ENCODE peak calls at places on chromosomes 13 and 19, in four cellular contexts. W is BE2C, Q is osteocyte, D is brain microvascular endothelial cell. N is an unnamed sample.

GRCh38 chr19:55173717-55174409 is 6.2 kb downstream of the SYT5 start:
- DNase-seq in W (peak), D (peak), Q (no peak), N (no peak)

GRCh38 chr13:66794340-66795031 is 435.6 kb downstream of the PCDH9 start:
- DNase-seq in D (no peak), W (no peak), Q (no peak), N (no peak)

GRCh38 chr13:43908156-43909126 is 28.7 kb downstream of the LACC1 start:
- DNase-seq in Q (no peak), W (no peak), D (peak), N (no peak)

GRCh38 chr13:43269037-43269476 is 245.7 kb downstream of the DNAJC15 start:
- DNase-seq in Q (no peak), W (no peak), D (peak), N (no peak)

GRCh38 chr19:28468701-28469459 is 744.1 kb downstream of the UQCRFS1 start:
- DNase-seq in W (no peak), Q (no peak), D (peak), N (no peak)

GRCh38 chr13:39875111-39875510 is 219.6 kb downstream of the COG6 start:
- DNase-seq in W (no peak), Q (no peak), D (no peak), N (no peak)

GRCh38 chr19:17616961-17617806 is 61.7 kb downstream of the COLGALT1 start:
- DNase-seq in Q (no peak), D (peak), W (peak), N (no peak)

GRCh38 chr13:112838038-112838965 is 130.7 kb upstream of the MCF2L start:
- DNase-seq in D (no peak), W (no peak), Q (no peak), N (no peak)

GRCh38 chr19:3407556-3408516 is 41.5 kb downstream of the NFIC start:
- DNase-seq in D (peak), W (no peak), Q (no peak), N (no peak)

GRCh38 chr19:46926201-46927071 is 65.6 kb downstream of the ARHGAP35 start:
- DNase-seq in Q (no peak), W (no peak), D (no peak), N (no peak)

GRCh38 chr19:10644351-10645007 is 9.7 kb upstream of the ILF3 start:
- DNase-seq in D (peak), Q (peak), W (peak), N (peak)

GRCh38 chr19:17855333-17856152 is 4.2 kb upstream of the RPL18A start:
- DNase-seq in W (peak), Q (peak), D (peak), N (peak)

GRCh38 chr13:98416408-98416807 is 160.5 kb downstream of the STK24 start:
- DNase-seq in Q (no peak), W (no peak), D (no peak), N (no peak)

GRCh38 chr19:38718747-38719543 is 25.3 kb downstream of the CAPN12 start:
- DNase-seq in Q (peak), D (peak), W (peak), N (no peak)

GRCh38 chr13:90412980-90413379 is 934.5 kb upstream of the MIR17HG start:
- DNase-seq in D (no peak), Q (no peak), W (no peak), N (no peak)

GRCh38 chr19:31118292-31118925 is 230.8 kb downstream of the TSHZ3 start:
- DNase-seq in D (no peak), Q (no peak), W (no peak), N (no peak)

GRCh38 chr19:4063369-4064072 is 3.2 kb downstream of the ZBTB7A start:
- DNase-seq in D (no peak), Q (no peak), W (no peak), N (no peak)

GRCh38 chr13:94542917-94543316 is 53.0 kb downstream of the TGDS start:
- DNase-seq in Q (no peak), W (peak), D (no peak), N (no peak)

GRCh38 chr19:40163541-40164129 is 27.6 kb upstream of the MAP3K10 start:
- DNase-seq in D (no peak), W (no peak), Q (no peak), N (no peak)

GRCh38 chr13:42544246-42544915 is 29.6 kb upstream of the TNFSF11 start:
- DNase-seq in W (no peak), Q (no peak), D (no peak), N (no peak)

GRCh38 chr13:34749046-34749445 is 193.0 kb upstream of the NBEA start:
- DNase-seq in Q (no peak), W (no peak), D (no peak), N (no peak)

DNA sequence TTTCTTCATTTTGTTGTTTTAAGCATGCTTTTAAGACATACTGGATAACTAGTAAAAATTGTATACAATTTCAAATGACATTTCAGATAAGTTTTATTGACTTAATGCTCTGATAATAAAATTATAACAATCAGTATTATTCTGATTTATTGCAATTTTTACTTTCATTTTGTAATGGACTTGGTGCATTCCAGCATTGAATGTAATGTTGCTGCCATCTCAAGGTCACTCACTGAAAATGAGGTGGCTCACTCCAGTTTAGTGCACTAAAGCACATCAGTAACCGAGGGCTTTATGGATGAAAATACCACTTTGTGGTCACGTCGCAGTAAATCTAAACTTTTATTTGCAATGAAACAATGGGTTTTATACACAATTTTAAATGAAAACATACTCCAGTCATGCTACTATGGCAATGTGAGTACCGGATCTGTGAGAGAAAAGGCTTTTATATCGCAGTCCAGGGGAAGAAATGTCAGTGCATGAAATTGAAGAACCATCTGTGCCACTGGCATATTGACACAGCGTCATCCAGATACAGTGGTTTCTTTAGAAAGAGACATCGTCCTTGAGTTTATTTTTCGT is 20.7 kb upstream of the ZNF507 start:
- DNase-seq in D (no peak), Q (no peak), W (no peak), N (no peak)
- TF ChIP-seq CTCF in D (peak), Q (peak), W (no peak), N (no peak)

GRCh38 chr13:49042476-49042875 is 66.8 kb downstream of the FNDC3A start:
- DNase-seq in Q (no peak), D (peak), W (no peak), N (no peak)

GRCh38 chr13:49044849-49045248 is 69.1 kb downstream of the FNDC3A start:
- DNase-seq in W (no peak), Q (no peak), D (no peak), N (no peak)

GRCh38 chr13:49046002-49046401 is 70.3 kb downstream of the FNDC3A start:
- DNase-seq in Q (no peak), W (no peak), D (no peak), N (no peak)

GRCh38 chr13:49044008-49044407 is 68.3 kb downstream of the FNDC3A start:
- DNase-seq in Q (no peak), D (no peak), W (no peak), N (no peak)

GRCh38 chr13:49046534-49046933 is 70.8 kb downstream of the FNDC3A start:
- DNase-seq in Q (no peak), W (no peak), D (no peak), N (no peak)
- TF ChIP-seq CTCF in Q (no peak), W (no peak), D (no peak), N (no peak)

DNA sequence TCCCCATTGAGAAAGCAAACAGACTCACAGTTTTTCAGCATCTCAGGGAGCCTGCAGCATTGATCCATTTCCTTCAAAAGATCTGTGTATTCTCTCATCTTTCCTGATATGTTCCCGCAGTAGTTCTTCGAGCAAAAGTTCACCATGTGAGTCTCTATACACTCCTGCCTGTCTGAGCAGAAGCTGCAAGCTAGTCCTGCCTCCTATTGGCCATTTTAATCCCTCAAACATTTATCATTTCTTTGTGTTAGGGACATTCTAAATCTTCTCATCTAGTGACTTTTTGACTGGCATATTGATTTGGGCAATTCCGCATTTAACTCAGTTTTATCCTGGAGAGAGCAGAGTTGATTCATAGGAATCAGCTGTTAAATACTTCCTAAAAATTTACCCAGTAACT is 660.4 kb upstream of the KLF12 start:
- DNase-seq in D (no peak), Q (no peak), W (no peak), N (no peak)
- TF ChIP-seq CTCF in D (peak), Q (peak), W (peak), N (no peak)

GRCh38 chr19:35476149-35476548 is 14.1 kb downstream of the KRTDAP start:
- DNase-seq in D (no peak), W (no peak), Q (no peak), N (no peak)
- TF ChIP-seq CTCF in D (peak), W (peak), Q (no peak), N (peak)

GRCh38 chr19:2050991-2051770 is at the start of gene MKNK2:
- DNase-seq in W (peak), Q (peak), D (peak), N (peak)
- TF ChIP-seq CTCF in W (peak), Q (peak), D (peak), N (peak)

DNA sequence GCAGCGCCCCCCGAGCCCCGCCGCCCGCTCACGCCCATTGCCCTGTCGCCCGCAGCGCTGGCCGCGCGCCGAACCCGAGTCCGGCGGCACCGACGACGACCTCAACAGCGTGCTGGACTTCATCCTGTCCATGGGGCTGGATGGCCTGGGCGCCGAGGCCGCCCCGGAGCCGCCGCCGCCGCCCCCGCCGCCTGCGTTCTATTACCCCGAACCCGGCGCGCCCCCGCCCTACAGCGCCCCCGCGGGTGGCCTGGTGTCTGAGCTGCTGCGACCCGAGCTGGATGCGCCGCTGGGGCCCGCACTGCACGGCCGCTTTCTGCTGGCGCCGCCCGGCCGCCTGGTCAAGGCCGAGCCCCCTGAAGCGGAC is 518 bp downstream of the KLF2 start:
- DNase-seq in Q (peak), W (peak), D (no peak), N (no peak)
- TF ChIP-seq CTCF in Q (peak), W (no peak), D (peak), N (peak)